ENCODE peak calls at places on chromosomes 6 and 20, in ten cellular contexts. One of them, this sample, is unnamed.

GRCh38 chr6:73532288-73532687 is 11.5 kb upstream of the EEF1A1 start:
- DNase-seq in spleen: no peak
- DNase-seq in endothelial cell: no peak
- DNase-seq in lung: no peak
- DNase-seq in PC-9: no peak
- DNase-seq in hepatocyte: no peak
- DNase-seq in heart left ventricle: no peak
- DNase-seq in nephron progenitor cell: no peak
- DNase-seq in foreskin fibroblast: no peak
- DNase-seq in HCT116: no peak
- DNase-seq in this sample: no peak

GRCh38 chr6:88910922-88911778 is 52.3 kb downstream of the RNGTT start:
- DNase-seq in heart left ventricle: no peak
- DNase-seq in endothelial cell: no peak
- DNase-seq in HCT116: no peak
- DNase-seq in nephron progenitor cell: no peak
- DNase-seq in PC-9: no peak
- DNase-seq in lung: no peak
- DNase-seq in foreskin fibroblast: no peak
- DNase-seq in spleen: no peak
- DNase-seq in hepatocyte: no peak
- DNase-seq in this sample: no peak

GRCh38 chr6:56040271-56040670 is 164.9 kb upstream of the BMP5 start:
- DNase-seq in lung: no peak
- DNase-seq in nephron progenitor cell: no peak
- DNase-seq in PC-9: no peak
- DNase-seq in foreskin fibroblast: peak
- DNase-seq in heart left ventricle: no peak
- DNase-seq in endothelial cell: no peak
- DNase-seq in spleen: no peak
- DNase-seq in hepatocyte: no peak
- DNase-seq in HCT116: no peak
- DNase-seq in this sample: no peak

GRCh38 chr6:8219352-8219943 is 117.1 kb upstream of the EEF1E1 start:
- DNase-seq in HCT116: peak
- DNase-seq in PC-9: no peak
- DNase-seq in heart left ventricle: no peak
- DNase-seq in hepatocyte: peak
- DNase-seq in foreskin fibroblast: peak
- DNase-seq in nephron progenitor cell: peak
- DNase-seq in endothelial cell: peak
- DNase-seq in spleen: no peak
- DNase-seq in lung: no peak
- DNase-seq in this sample: peak

GRCh38 chr6:73108949-73109348 is 116.3 kb downstream of the KHDC1L start:
- DNase-seq in nephron progenitor cell: no peak
- DNase-seq in HCT116: no peak
- DNase-seq in heart left ventricle: no peak
- DNase-seq in PC-9: no peak
- DNase-seq in endothelial cell: no peak
- DNase-seq in hepatocyte: no peak
- DNase-seq in foreskin fibroblast: no peak
- DNase-seq in lung: no peak
- DNase-seq in spleen: no peak
- DNase-seq in this sample: no peak

GRCh38 chr6:39929733-39930461 is 4.4 kb downstream of the MOCS1 start:
- DNase-seq in HCT116: no peak
- DNase-seq in lung: no peak
- DNase-seq in spleen: peak
- DNase-seq in endothelial cell: no peak
- DNase-seq in PC-9: no peak
- DNase-seq in hepatocyte: no peak
- DNase-seq in foreskin fibroblast: peak
- DNase-seq in nephron progenitor cell: no peak
- DNase-seq in heart left ventricle: no peak
- DNase-seq in this sample: no peak

GRCh38 chr6:148447521-148448230 is 105.0 kb downstream of the SASH1 start:
- DNase-seq in nephron progenitor cell: no peak
- DNase-seq in hepatocyte: no peak
- DNase-seq in spleen: no peak
- DNase-seq in lung: no peak
- DNase-seq in PC-9: no peak
- DNase-seq in endothelial cell: no peak
- DNase-seq in HCT116: no peak
- DNase-seq in heart left ventricle: no peak
- DNase-seq in foreskin fibroblast: no peak
- DNase-seq in this sample: no peak

GRCh38 chr6:18389479-18389878 is 2.3 kb downstream of the RNF144B start:
- DNase-seq in HCT116: no peak
- DNase-seq in hepatocyte: no peak
- DNase-seq in PC-9: no peak
- DNase-seq in nephron progenitor cell: no peak
- DNase-seq in spleen: no peak
- DNase-seq in lung: no peak
- DNase-seq in heart left ventricle: no peak
- DNase-seq in foreskin fibroblast: peak
- DNase-seq in endothelial cell: no peak
- DNase-seq in this sample: no peak

GRCh38 chr6:3139090-3139903 is 18.0 kb downstream of the TUBB2A start:
- DNase-seq in spleen: no peak
- DNase-seq in heart left ventricle: peak
- DNase-seq in PC-9: no peak
- DNase-seq in nephron progenitor cell: no peak
- DNase-seq in hepatocyte: peak
- DNase-seq in lung: peak
- DNase-seq in foreskin fibroblast: peak
- DNase-seq in HCT116: no peak
- DNase-seq in endothelial cell: peak
- DNase-seq in this sample: no peak

GRCh38 chr20:50559856-50560623 is 49.9 kb downstream of the PTPN1 start:
- DNase-seq in foreskin fibroblast: no peak
- DNase-seq in heart left ventricle: no peak
- DNase-seq in nephron progenitor cell: no peak
- DNase-seq in PC-9: no peak
- DNase-seq in endothelial cell: no peak
- DNase-seq in HCT116: no peak
- DNase-seq in lung: no peak
- DNase-seq in spleen: no peak
- DNase-seq in hepatocyte: no peak
- DNase-seq in this sample: no peak

GRCh38 chr20:23548408-23548807 is 19.9 kb downstream of the CST9L start:
- DNase-seq in PC-9: no peak
- DNase-seq in heart left ventricle: no peak
- DNase-seq in HCT116: no peak
- DNase-seq in lung: no peak
- DNase-seq in endothelial cell: no peak
- DNase-seq in hepatocyte: no peak
- DNase-seq in foreskin fibroblast: no peak
- DNase-seq in spleen: no peak
- DNase-seq in nephron progenitor cell: no peak
- DNase-seq in this sample: no peak

GRCh38 chr6:155959898-155960297 is 504.3 kb upstream of the NOX3 start:
- DNase-seq in lung: no peak
- DNase-seq in spleen: no peak
- DNase-seq in PC-9: no peak
- DNase-seq in HCT116: no peak
- DNase-seq in endothelial cell: no peak
- DNase-seq in hepatocyte: peak
- DNase-seq in heart left ventricle: no peak
- DNase-seq in nephron progenitor cell: no peak
- DNase-seq in foreskin fibroblast: no peak
- DNase-seq in this sample: no peak

GRCh38 chr20:44056010-44056698 is 130.8 kb downstream of the JPH2 start:
- DNase-seq in foreskin fibroblast: no peak
- DNase-seq in HCT116: no peak
- DNase-seq in hepatocyte: peak
- DNase-seq in nephron progenitor cell: peak
- DNase-seq in PC-9: no peak
- DNase-seq in endothelial cell: peak
- DNase-seq in spleen: no peak
- DNase-seq in lung: no peak
- DNase-seq in heart left ventricle: no peak
- DNase-seq in this sample: no peak

GRCh38 chr20:46638367-46639274 is 12.6 kb downstream of the SLC13A3 start:
- DNase-seq in hepatocyte: no peak
- DNase-seq in lung: no peak
- DNase-seq in heart left ventricle: no peak
- DNase-seq in HCT116: no peak
- DNase-seq in foreskin fibroblast: no peak
- DNase-seq in PC-9: no peak
- DNase-seq in spleen: no peak
- DNase-seq in nephron progenitor cell: no peak
- DNase-seq in endothelial cell: no peak
- DNase-seq in this sample: no peak

GRCh38 chr6:12366732-12367131 is 76.6 kb downstream of the EDN1 start:
- DNase-seq in foreskin fibroblast: no peak
- DNase-seq in hepatocyte: no peak
- DNase-seq in spleen: no peak
- DNase-seq in endothelial cell: no peak
- DNase-seq in HCT116: no peak
- DNase-seq in PC-9: no peak
- DNase-seq in nephron progenitor cell: no peak
- DNase-seq in heart left ventricle: no peak
- DNase-seq in lung: no peak
- DNase-seq in this sample: no peak

GRCh38 chr20:48194578-48194977 is 409.3 kb upstream of the SULF2 start:
- DNase-seq in PC-9: no peak
- DNase-seq in foreskin fibroblast: no peak
- DNase-seq in endothelial cell: no peak
- DNase-seq in nephron progenitor cell: no peak
- DNase-seq in lung: no peak
- DNase-seq in hepatocyte: no peak
- DNase-seq in HCT116: no peak
- DNase-seq in spleen: no peak
- DNase-seq in heart left ventricle: no peak
- DNase-seq in this sample: no peak

GRCh38 chr20:45036044-45036755 is 64.7 kb downstream of the KCNS1 start:
- DNase-seq in heart left ventricle: no peak
- DNase-seq in nephron progenitor cell: no peak
- DNase-seq in lung: no peak
- DNase-seq in spleen: no peak
- DNase-seq in foreskin fibroblast: peak
- DNase-seq in PC-9: peak
- DNase-seq in hepatocyte: no peak
- DNase-seq in endothelial cell: no peak
- DNase-seq in HCT116: peak
- DNase-seq in this sample: no peak

GRCh38 chr20:49320460-49320859 is 42.6 kb upstream of the ZNFX1 start:
- DNase-seq in lung: no peak
- DNase-seq in spleen: no peak
- DNase-seq in endothelial cell: peak
- DNase-seq in PC-9: peak
- DNase-seq in nephron progenitor cell: peak
- DNase-seq in foreskin fibroblast: no peak
- DNase-seq in HCT116: peak
- DNase-seq in hepatocyte: peak
- DNase-seq in heart left ventricle: no peak
- DNase-seq in this sample: no peak
- TF ChIP-seq CTCF in lung: no peak
- TF ChIP-seq CTCF in spleen: no peak
- TF ChIP-seq CTCF in endothelial cell: peak
- TF ChIP-seq CTCF in PC-9: peak
- TF ChIP-seq CTCF in nephron progenitor cell: peak
- TF ChIP-seq CTCF in foreskin fibroblast: peak
- TF ChIP-seq CTCF in HCT116: peak
- TF ChIP-seq CTCF in hepatocyte: peak
- TF ChIP-seq CTCF in heart left ventricle: no peak
- TF ChIP-seq CTCF in this sample: no peak

DNA sequence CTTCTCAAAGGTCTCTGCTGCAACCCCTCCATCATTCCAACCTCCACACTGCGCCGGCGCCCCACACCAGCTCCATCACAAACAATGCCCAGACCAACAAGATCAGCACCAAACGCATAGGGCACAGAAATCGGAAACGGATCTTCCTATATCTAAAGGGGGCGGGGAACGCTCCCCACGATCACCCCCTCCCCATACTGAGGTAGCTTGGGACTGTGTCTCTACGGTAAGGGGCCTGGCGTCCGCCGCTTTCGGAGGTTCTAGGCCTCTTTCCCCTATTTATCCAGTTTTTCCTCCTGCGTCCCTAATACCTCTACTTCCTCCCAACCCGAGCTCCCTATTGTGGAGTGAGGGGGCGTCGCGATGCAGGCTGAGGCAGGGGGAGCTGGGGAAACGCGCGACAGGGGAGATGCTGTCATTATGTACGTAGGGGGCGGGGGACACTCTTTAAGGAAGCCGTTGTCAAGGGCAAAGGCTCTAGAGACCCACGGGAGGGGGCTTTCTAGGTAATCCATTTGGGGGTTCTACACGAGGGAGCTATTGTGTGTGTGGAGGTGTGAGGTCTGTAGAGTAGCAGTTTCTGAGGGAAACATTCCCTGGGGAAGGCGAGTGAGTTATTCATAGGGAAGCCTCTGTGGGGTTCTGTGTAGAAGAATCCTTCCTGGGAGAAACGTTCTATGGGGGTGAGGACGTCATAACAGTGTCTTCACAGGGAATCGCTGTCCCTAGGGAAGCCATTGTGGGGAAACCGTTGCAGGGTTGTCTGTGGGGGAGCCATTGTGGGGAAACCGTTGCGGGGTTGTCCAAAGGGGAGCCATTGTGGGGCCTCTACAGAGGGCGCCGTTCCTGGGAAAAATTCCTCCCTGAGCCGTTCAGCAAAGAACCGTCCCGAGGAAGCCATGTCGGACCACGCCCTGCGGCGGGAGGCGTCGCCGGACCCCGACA is 716 bp downstream of the DNAAF9 start:
- DNase-seq in endothelial cell: peak
- DNase-seq in PC-9: no peak
- DNase-seq in HCT116: no peak
- DNase-seq in foreskin fibroblast: peak
- DNase-seq in lung: no peak
- DNase-seq in heart left ventricle: peak
- DNase-seq in hepatocyte: peak
- DNase-seq in spleen: peak
- DNase-seq in nephron progenitor cell: peak
- DNase-seq in this sample: no peak
- TF ChIP-seq CTCF in endothelial cell: no peak
- TF ChIP-seq CTCF in PC-9: no peak
- TF ChIP-seq CTCF in HCT116: no peak
- TF ChIP-seq CTCF in foreskin fibroblast: no peak
- TF ChIP-seq CTCF in lung: no peak
- TF ChIP-seq CTCF in heart left ventricle: no peak
- TF ChIP-seq CTCF in hepatocyte: no peak
- TF ChIP-seq CTCF in spleen: no peak
- TF ChIP-seq CTCF in nephron progenitor cell: no peak
- TF ChIP-seq CTCF in this sample: no peak

GRCh38 chr6:120147218-120147871 is 797.8 kb upstream of the MAN1A1 start:
- DNase-seq in endothelial cell: no peak
- DNase-seq in nephron progenitor cell: no peak
- DNase-seq in spleen: no peak
- DNase-seq in heart left ventricle: no peak
- DNase-seq in PC-9: no peak
- DNase-seq in hepatocyte: no peak
- DNase-seq in foreskin fibroblast: no peak
- DNase-seq in lung: no peak
- DNase-seq in HCT116: no peak
- DNase-seq in this sample: no peak
- TF ChIP-seq CTCF in endothelial cell: peak
- TF ChIP-seq CTCF in nephron progenitor cell: no peak
- TF ChIP-seq CTCF in spleen: no peak
- TF ChIP-seq CTCF in heart left ventricle: no peak
- TF ChIP-seq CTCF in PC-9: peak
- TF ChIP-seq CTCF in hepatocyte: no peak
- TF ChIP-seq CTCF in foreskin fibroblast: no peak
- TF ChIP-seq CTCF in lung: no peak
- TF ChIP-seq CTCF in HCT116: no peak
- TF ChIP-seq CTCF in this sample: no peak

GRCh38 chr20:37781626-37782025 is 87.8 kb downstream of the CTNNBL1 start:
- DNase-seq in foreskin fibroblast: peak
- DNase-seq in nephron progenitor cell: no peak
- DNase-seq in endothelial cell: no peak
- DNase-seq in heart left ventricle: no peak
- DNase-seq in lung: no peak
- DNase-seq in HCT116: no peak
- DNase-seq in PC-9: no peak
- DNase-seq in hepatocyte: no peak
- DNase-seq in spleen: no peak
- DNase-seq in this sample: no peak
- TF ChIP-seq CTCF in foreskin fibroblast: no peak
- TF ChIP-seq CTCF in nephron progenitor cell: no peak
- TF ChIP-seq CTCF in endothelial cell: no peak
- TF ChIP-seq CTCF in heart left ventricle: no peak
- TF ChIP-seq CTCF in lung: no peak
- TF ChIP-seq CTCF in HCT116: no peak
- TF ChIP-seq CTCF in PC-9: no peak
- TF ChIP-seq CTCF in hepatocyte: no peak
- TF ChIP-seq CTCF in spleen: no peak
- TF ChIP-seq CTCF in this sample: no peak